ENCODE peak calls at places on chromosomes 13 and 19, in ten cellular contexts. U, W, S, V, C, R, Q, A, Y and G are unnamed samples.

GRCh38 chr13:108961542-108962125 is 332.2 kb downstream of the MYO16 start:
- DNase-seq in U (peak), W (no peak), S (no peak), V (no peak), C (peak), R (no peak), Q (no peak), A (no peak), Y (peak), G (peak)

GRCh38 chr13:25288966-25289365 is 1.7 kb upstream of the MTMR6 start:
- DNase-seq in U (no peak), W (no peak), S (no peak), V (no peak), C (no peak), R (no peak), Q (no peak), A (no peak), Y (no peak), G (no peak)

GRCh38 chr13:27851049-27851448 is 58.8 kb downstream of the GSX1 start:
- DNase-seq in U (no peak), W (no peak), S (no peak), V (no peak), C (no peak), R (no peak), Q (no peak), A (no peak), Y (no peak), G (no peak)

GRCh38 chr13:37403776-37404497 is 194.6 kb downstream of the POSTN start:
- DNase-seq in U (peak), W (no peak), S (no peak), V (no peak), C (no peak), R (no peak), Q (no peak), A (no peak), Y (no peak), G (no peak)

GRCh38 chr13:100397627-100398026 is 191.0 kb downstream of the GGACT start:
- DNase-seq in U (no peak), W (no peak), S (no peak), V (no peak), C (no peak), R (no peak), Q (no peak), A (no peak), Y (no peak), G (no peak)

GRCh38 chr13:82661126-82661525 is 1221.1 kb downstream of the SLITRK1 start:
- DNase-seq in U (no peak), W (no peak), S (no peak), V (no peak), C (no peak), R (no peak), Q (no peak), A (no peak), Y (no peak), G (no peak)

GRCh38 chr13:98190889-98191444 is 13.9 kb upstream of the RNF113B start:
- DNase-seq in U (no peak), W (no peak), S (no peak), V (no peak), C (no peak), R (no peak), Q (no peak), A (no peak), Y (no peak), G (no peak)

GRCh38 chr19:42345191-42345812 is 19.9 kb downstream of the MEGF8 start:
- DNase-seq in U (peak), W (no peak), S (no peak), V (no peak), C (no peak), R (no peak), Q (no peak), A (no peak), Y (no peak), G (no peak)

GRCh38 chr13:74966814-74967213 is 515.2 kb downstream of the TBC1D4 start:
- DNase-seq in U (no peak), W (no peak), S (no peak), V (no peak), C (no peak), R (no peak), Q (no peak), A (no peak), Y (no peak), G (peak)

GRCh38 chr19:39083983-39084731 is at the start of gene ACP7:
- DNase-seq in U (no peak), W (no peak), S (no peak), V (no peak), C (no peak), R (no peak), Q (no peak), A (no peak), Y (no peak), G (no peak)

GRCh38 chr19:47268028-47268427 is 6.7 kb upstream of the INAFM1 start:
- DNase-seq in U (no peak), W (no peak), S (no peak), V (no peak), C (no peak), R (no peak), Q (no peak), A (no peak), Y (no peak), G (no peak)

GRCh38 chr13:84870190-84870589 is 929.0 kb downstream of the SLITRK6 start:
- DNase-seq in U (no peak), W (no peak), S (no peak), V (no peak), C (no peak), R (no peak), Q (no peak), A (no peak), Y (no peak), G (no peak)

GRCh38 chr13:76783798-76784197 is 102.4 kb downstream of the KCTD12 start:
- DNase-seq in U (no peak), W (no peak), S (no peak), V (no peak), C (no peak), R (no peak), Q (peak), A (peak), Y (no peak), G (no peak)

GRCh38 chr19:31054430-31054829 is 294.8 kb downstream of the TSHZ3 start:
- DNase-seq in U (peak), W (peak), S (no peak), V (no peak), C (peak), R (peak), Q (peak), A (no peak), Y (no peak), G (no peak)

GRCh38 chr19:52742516-52742915 is 7.7 kb upstream of the ZNF611 start:
- DNase-seq in U (no peak), W (no peak), S (no peak), V (no peak), C (no peak), R (no peak), Q (no peak), A (no peak), Y (no peak), G (no peak)

GRCh38 chr19:43408043-43408442 is 6.6 kb upstream of the TEX101 start:
- DNase-seq in U (no peak), W (no peak), S (no peak), V (no peak), C (no peak), R (no peak), Q (no peak), A (no peak), Y (no peak), G (no peak)

GRCh38 chr13:73228546-73228945 is 169.7 kb downstream of the KLF5 start:
- DNase-seq in U (peak), W (no peak), S (no peak), V (no peak), C (no peak), R (no peak), Q (no peak), A (no peak), Y (no peak), G (no peak)

GRCh38 chr19:46944918-46945628 is 74.6 kb upstream of the NPAS1 start:
- DNase-seq in U (peak), W (no peak), S (peak), V (peak), C (no peak), R (no peak), Q (no peak), A (peak), Y (no peak), G (peak)

GRCh38 chr13:39362652-39363390 is 240.2 kb downstream of the LHFPL6 start:
- DNase-seq in U (peak), W (no peak), S (no peak), V (no peak), C (no peak), R (no peak), Q (no peak), A (no peak), Y (no peak), G (no peak)

GRCh38 chr13:31945202-31945978 is 86.2 kb upstream of the FRY start:
- DNase-seq in U (peak), W (no peak), S (peak), V (peak), C (no peak), R (peak), Q (no peak), A (peak), Y (no peak), G (no peak)

GRCh38 chr13:32038353-32038752 is 6.8 kb downstream of the FRY start:
- DNase-seq in U (no peak), W (no peak), S (no peak), V (no peak), C (no peak), R (no peak), Q (no peak), A (no peak), Y (no peak), G (no peak)

GRCh38 chr19:2083174-2083854 is 12.8 kb downstream of the MOB3A start:
- DNase-seq in U (no peak), W (peak), S (no peak), V (no peak), C (no peak), R (no peak), Q (no peak), A (no peak), Y (no peak), G (no peak)
- TF ChIP-seq POLR2A in U (no peak), W (no peak), S (no peak), V (no peak), C (no peak), R (no peak), Q (no peak), A (no peak), Y (peak), G (no peak)

GRCh38 chr19:5147074-5147970 is 178.4 kb downstream of the KDM4B start:
- DNase-seq in U (no peak), W (peak), S (no peak), V (no peak), C (no peak), R (no peak), Q (no peak), A (no peak), Y (no peak), G (no peak)
- TF ChIP-seq POLR2A in U (no peak), W (no peak), S (no peak), V (no peak), C (no peak), R (no peak), Q (no peak), A (no peak), Y (no peak), G (no peak)

GRCh38 chr19:35212241-35212640 is 16.3 kb downstream of the FAM187B start:
- DNase-seq in U (no peak), W (peak), S (no peak), V (no peak), C (no peak), R (no peak), Q (no peak), A (no peak), Y (no peak), G (no peak)

GRCh38 chr19:35209646-35210045 is 18.9 kb downstream of the FAM187B start:
- DNase-seq in U (no peak), W (no peak), S (no peak), V (no peak), C (no peak), R (no peak), Q (no peak), A (no peak), Y (no peak), G (no peak)

GRCh38 chr19:35213678-35214632 is 14.6 kb downstream of the FAM187B start:
- DNase-seq in U (peak), W (peak), S (peak), V (peak), C (peak), R (peak), Q (no peak), A (peak), Y (peak), G (peak)

GRCh38 chr19:35214766-35215422 is 13.6 kb downstream of the FAM187B start:
- DNase-seq in U (no peak), W (no peak), S (no peak), V (no peak), C (no peak), R (no peak), Q (no peak), A (no peak), Y (no peak), G (no peak)

GRCh38 chr19:35211545-35212230 is 16.9 kb downstream of the FAM187B start:
- DNase-seq in U (no peak), W (peak), S (no peak), V (peak), C (no peak), R (peak), Q (no peak), A (peak), Y (no peak), G (peak)
- TF ChIP-seq POLR2A in U (no peak), W (peak), S (no peak), V (peak), C (no peak), R (no peak), Q (no peak), A (no peak), Y (no peak), G (no peak)

DNA sequence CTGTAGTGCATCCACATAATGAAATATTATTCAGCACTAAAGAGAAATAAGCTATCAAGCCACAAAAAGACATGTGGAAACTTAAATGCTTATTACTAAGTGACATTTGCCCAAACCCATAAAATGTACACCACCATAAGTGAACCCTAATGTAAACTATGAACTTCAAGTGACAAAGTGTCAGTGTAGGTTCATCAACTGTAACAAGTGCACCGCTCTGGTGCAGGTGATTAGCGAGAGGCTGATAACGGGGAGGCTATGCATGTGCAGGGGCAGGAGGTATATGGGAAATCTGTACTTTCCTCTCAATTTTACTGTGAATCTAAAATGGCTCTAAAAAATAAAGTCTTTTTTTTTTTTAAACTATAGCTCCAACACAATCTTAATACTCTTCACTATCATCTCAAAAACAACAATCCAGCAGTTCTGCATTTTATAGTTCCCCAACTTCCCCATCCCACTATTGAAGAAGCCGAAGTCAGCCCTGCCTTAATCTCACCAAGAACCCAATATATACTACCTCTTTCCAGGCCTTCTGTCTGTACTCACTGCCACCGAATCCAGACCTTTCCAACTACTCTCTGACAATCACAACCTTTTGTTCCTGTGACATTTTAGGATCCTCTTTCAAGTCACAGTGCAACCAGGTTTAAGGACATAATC is 22.6 kb downstream of the ELF1 start:
- DNase-seq in U (no peak), W (no peak), S (no peak), V (no peak), C (no peak), R (no peak), Q (no peak), A (no peak), Y (no peak), G (no peak)
- TF ChIP-seq POLR2A in U (no peak), W (no peak), S (no peak), V (no peak), C (no peak), R (no peak), Q (no peak), A (no peak), Y (no peak), G (no peak)

GRCh38 chr19:55476100-55476775 is at the start of gene ZNF628:
- DNase-seq in U (peak), W (peak), S (peak), V (peak), C (peak), R (peak), Q (peak), A (peak), Y (peak), G (peak)
- TF ChIP-seq POLR2A in U (peak), W (peak), S (peak), V (peak), C (peak), R (no peak), Q (peak), A (peak), Y (peak), G (peak)

GRCh38 chr19:16542045-16542893 is at the start of gene CHERP:
- DNase-seq in U (peak), W (peak), S (peak), V (peak), C (peak), R (peak), Q (peak), A (peak), Y (peak), G (peak)
- TF ChIP-seq POLR2A in U (peak), W (peak), S (peak), V (peak), C (peak), R (no peak), Q (peak), A (peak), Y (peak), G (peak)

GRCh38 chr19:5680437-5681368 is at the start of the genes HSD11B1L and MICOS13:
- DNase-seq in U (peak), W (peak), S (peak), V (peak), C (peak), R (peak), Q (peak), A (peak), Y (peak), G (peak)
- TF ChIP-seq POLR2A in U (peak), W (no peak), S (peak), V (no peak), C (peak), R (no peak), Q (no peak), A (peak), Y (peak), G (peak)

DNA sequence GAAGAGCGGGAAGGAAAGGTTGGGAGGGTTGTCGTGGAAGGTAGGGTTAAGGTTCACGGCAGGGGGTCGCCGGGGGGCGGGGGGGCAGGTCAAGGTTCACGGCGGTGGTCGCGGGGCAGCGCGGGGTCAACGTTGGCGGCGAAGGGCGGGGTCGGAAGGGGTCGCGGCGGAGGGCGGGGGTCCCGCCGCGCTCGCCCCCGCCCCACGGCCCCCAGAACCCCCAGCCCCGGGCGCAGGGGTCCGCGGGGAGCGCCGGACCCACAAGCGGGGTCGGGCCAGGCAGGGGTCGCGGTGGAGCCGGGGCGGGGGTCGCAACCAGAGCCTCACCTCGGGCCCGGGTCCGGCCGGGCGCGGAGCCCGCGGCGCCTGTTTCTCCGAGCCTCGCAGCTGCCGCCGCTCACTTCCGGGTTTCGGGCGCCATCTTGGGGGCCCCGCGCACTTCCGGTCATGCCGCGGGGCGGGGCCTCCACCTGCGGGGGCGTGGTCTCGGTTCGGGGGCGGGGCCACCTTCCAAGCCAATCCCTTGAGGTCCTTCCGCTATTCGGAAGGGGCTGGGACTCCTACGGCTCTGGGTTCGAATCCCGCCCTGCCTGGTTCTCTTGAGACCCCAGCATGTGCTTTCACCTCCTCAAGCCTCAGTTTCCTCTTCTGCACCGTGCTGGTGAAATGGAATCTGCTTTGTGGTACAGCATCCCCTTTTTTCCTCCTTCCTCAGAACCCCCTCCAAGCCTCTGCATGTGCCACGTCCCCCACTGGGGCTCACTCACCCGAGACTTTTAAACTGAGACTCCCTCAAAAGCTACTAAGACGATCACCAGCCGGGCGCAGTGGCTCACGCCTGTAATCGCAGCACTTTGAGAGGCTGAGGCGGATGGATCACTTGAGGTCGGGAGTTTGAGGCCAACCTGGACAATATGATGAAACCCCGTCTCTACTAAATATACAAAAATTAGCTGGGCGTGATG is at the start of gene SBNO2:
- DNase-seq in U (peak), W (peak), S (peak), V (peak), C (peak), R (peak), Q (peak), A (peak), Y (no peak), G (peak)
- TF ChIP-seq POLR2A in U (peak), W (peak), S (peak), V (peak), C (peak), R (no peak), Q (peak), A (peak), Y (peak), G (peak)

DNA sequence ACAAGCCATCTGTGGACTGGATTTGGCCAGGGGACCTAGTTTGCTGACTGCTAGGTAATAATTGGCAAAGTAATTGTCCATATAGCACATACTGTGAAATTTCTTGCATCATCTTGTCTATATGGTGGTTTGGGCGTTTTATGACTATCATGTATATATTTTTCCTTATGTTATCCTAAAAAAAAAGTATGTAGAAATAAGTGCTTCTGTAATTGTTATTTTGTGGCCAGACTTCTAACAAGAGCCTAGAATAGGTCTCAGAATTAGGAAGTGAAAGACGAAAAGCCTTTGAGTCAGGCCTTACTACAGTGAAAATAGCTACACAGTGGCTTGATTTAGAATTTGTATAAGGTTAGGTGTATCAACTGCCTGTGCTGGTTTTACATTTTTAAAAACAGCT is 4.2 kb downstream of the FNDC3A start:
- DNase-seq in U (no peak), W (no peak), S (no peak), V (no peak), C (no peak), R (no peak), Q (no peak), A (no peak), Y (no peak), G (no peak)
- TF ChIP-seq POLR2A in U (no peak), W (no peak), S (no peak), V (no peak), C (no peak), R (no peak), Q (no peak), A (no peak), Y (no peak), G (no peak)